ENCODE peak calls at places on chromosomes 16 and 17, in six cellular contexts. E is NCI-H2029 treated with DMSO at 0.1 percent for 48 hours, C is AG08395, O is esophagus squamous epithelium, I is B cell, X is astrocyte of the hippocampus. D is an unnamed sample.

GRCh38 chr17:78993241-78993956 is 13.7 kb upstream of the LGALS3BP start:
- DNase-seq in E (no peak), O (no peak), X (peak; percentile 67), I (peak; percentile 83), C (peak; percentile 60), D (no peak)

GRCh38 chr16:67234180-67234597 is 7.3 kb downstream of the TMEM208 start:
- DNase-seq in X (no peak), I (no peak), C (no peak), E (no peak), O (no peak), D (no peak)

GRCh38 chr16:81319221-81319912 is 4.6 kb downstream of the GAN start:
- DNase-seq in X (peak; percentile 72), O (no peak), I (no peak), E (no peak), C (peak; percentile 46), D (no peak)

GRCh38 chr16:85965125-85965524 is 66.2 kb downstream of the IRF8 start:
- DNase-seq in O (no peak), C (no peak), E (no peak), X (no peak), I (peak; percentile 68), D (no peak)

GRCh38 chr16:10827691-10828341 is 9.2 kb upstream of the TVP23A start:
- DNase-seq in E (peak; percentile 39), X (peak; percentile 97), O (no peak), C (peak; percentile 93), I (no peak), D (peak; percentile 89)

GRCh38 chr17:83035722-83036121 is 43.7 kb upstream of the METRNL start:
- DNase-seq in E (no peak), I (no peak), C (no peak), X (no peak), O (no peak), D (no peak)

GRCh38 chr16:10266809-10267208 is 84.6 kb upstream of the GRIN2A start:
- DNase-seq in C (no peak), X (no peak), O (no peak), I (no peak), E (no peak), D (no peak)

GRCh38 chr17:77167472-77168306 is 26.9 kb downstream of the SEC14L1 start:
- DNase-seq in E (no peak), X (no peak), C (no peak), I (no peak), O (no peak), D (no peak)

GRCh38 chr17:72922223-72922622 is 170.3 kb downstream of the SLC39A11 start:
- DNase-seq in I (no peak), O (no peak), C (no peak), X (no peak), E (no peak), D (no peak)

GRCh38 chr17:67238976-67239375 is 6.0 kb downstream of the HELZ start:
- DNase-seq in C (no peak), E (no peak), X (peak; percentile 18), O (no peak), I (no peak), D (no peak)

GRCh38 chr17:45976755-45977505 is 22.1 kb upstream of the STH start:
- DNase-seq in C (no peak), I (no peak), X (peak; percentile 16), O (no peak), E (no peak), D (no peak)

GRCh38 chr16:48099455-48099854 is 56.3 kb downstream of the ABCC12 start:
- DNase-seq in E (no peak), O (no peak), X (no peak), I (no peak), C (no peak), D (no peak)

GRCh38 chr16:12084436-12084835 is 107.9 kb downstream of the SNX29 start:
- DNase-seq in I (no peak), X (no peak), C (no peak), O (no peak), E (no peak), D (no peak)

GRCh38 chr16:10181196-10182162 is 749 bp downstream of the GRIN2A start:
- DNase-seq in I (peak; percentile 85), X (peak; percentile 93), E (peak; percentile 47), O (no peak), C (peak; percentile 80), D (no peak)

GRCh38 chr17:50501054-50501453 is 7.2 kb upstream of the MYCBPAP start:
- DNase-seq in X (no peak), I (no peak), E (no peak), C (no peak), O (no peak), D (no peak)

GRCh38 chr17:11177340-11177739 is 63.7 kb upstream of the SHISA6 start:
- DNase-seq in C (no peak), E (no peak), I (no peak), O (no peak), X (no peak), D (no peak)

GRCh38 chr17:16371742-16372141 is 9.1 kb upstream of the UBB start:
- DNase-seq in X (no peak), I (no peak), O (no peak), E (peak; percentile 60), C (peak; percentile 36), D (no peak)

GRCh38 chr17:72560303-72561247 is 439.8 kb downstream of the SOX9 start:
- DNase-seq in C (peak; percentile 84), E (peak; percentile 51), O (no peak), I (peak; percentile 79), X (peak; percentile 77), D (no peak)

GRCh38 chr16:22948603-22949368 is 134.8 kb downstream of the HS3ST2 start:
- DNase-seq in C (peak; percentile 68), X (peak; percentile 42), E (peak; percentile 71), I (peak; percentile 66), O (peak; percentile 15), D (no peak)

GRCh38 chr17:70073326-70073725 is 1.7 kb upstream of the KCNJ16 start:
- DNase-seq in O (no peak), I (no peak), C (no peak), E (no peak), X (no peak), D (no peak)

GRCh38 chr16:10256855-10257641 is 74.8 kb upstream of the GRIN2A start:
- DNase-seq in X (peak; percentile 77), I (peak; percentile 86), C (peak; percentile 57), O (no peak), E (no peak), D (no peak)

GRCh38 chr16:16183562-16183961 is 39.7 kb downstream of the ABCC6 start:
- DNase-seq in E (no peak), O (no peak), I (no peak), X (no peak), C (no peak), D (no peak)

GRCh38 chr16:56279132-56279531 is 87.8 kb downstream of the GNAO1 start:
- DNase-seq in X (no peak), E (no peak), C (no peak), O (no peak), I (no peak), D (no peak)

GRCh38 chr16:1981972-1982574 is 804 bp upstream of the NOXO1 start:
- DNase-seq in C (no peak), E (no peak), X (no peak), I (no peak), O (no peak), D (no peak)

GRCh38 chr17:63641678-63642077 is 19.5 kb downstream of the MAP3K3 start:
- DNase-seq in E (no peak), I (no peak), X (no peak), O (no peak), C (no peak), D (no peak)

GRCh38 chr16:89845417-89845816 is 17.1 kb downstream of the SPIRE2 start:
- DNase-seq in I (peak; percentile 54), E (no peak), X (no peak), O (no peak), C (no peak), D (no peak)

GRCh38 chr17:68646626-68647526 is 45.7 kb upstream of the FAM20A start:
- DNase-seq in X (no peak), O (no peak), E (no peak), C (no peak), I (no peak), D (no peak)

GRCh38 chr17:21019976-21020575 is 22.7 kb downstream of the USP22 start:
- DNase-seq in E (no peak), C (peak; percentile 38), O (no peak), X (peak; percentile 44), I (no peak), D (no peak)

GRCh38 chr16:31402687-31403086 is 9.6 kb downstream of the ITGAD start:
- DNase-seq in O (no peak), C (no peak), I (no peak), X (no peak), E (no peak), D (no peak)

GRCh38 chr16:69890891-69891282 is 60.2 kb upstream of the CLEC18A start:
- DNase-seq in E (no peak), C (no peak), O (no peak), I (no peak), X (no peak), D (no peak)

GRCh38 chr17:76370261-76370993 is 14.0 kb upstream of the SPHK1 start:
- DNase-seq in I (no peak), O (no peak), X (peak; percentile 89), C (peak; percentile 94), E (no peak), D (no peak)

GRCh38 chr17:78724999-78725398 is 57.1 kb downstream of the CYTH1 start:
- DNase-seq in O (no peak), C (no peak), I (no peak), X (no peak), E (no peak), D (no peak)

GRCh38 chr17:13638855-13639458 is 37.2 kb upstream of the HS3ST3A1 start:
- DNase-seq in X (peak; percentile 83), O (no peak), C (no peak), E (no peak), I (no peak), D (no peak)

GRCh38 chr17:73474370-73474988 is 162.7 kb upstream of the CDC42EP4 start:
- DNase-seq in C (peak; percentile 84), I (no peak), X (peak; percentile 91), E (peak; percentile 46), O (no peak), D (no peak)

GRCh38 chr16:79805621-79806020 is 205.1 kb upstream of the MAF start:
- DNase-seq in E (no peak), O (no peak), X (peak; percentile 53), C (no peak), I (no peak), D (no peak)

D was measured in vagina.